ENCODE peak calls at places on chromosomes 4 and X, in four cellular contexts. J is fibroblast of mammary gland, R is GM12865, T is PC-3. C is an unnamed sample.

GRCh38 chr4:67885727-67886126 is 1.9 kb upstream of the TMPRSS11D start:
- DNase-seq in J (peak), R (no peak), T (peak), C (no peak)

GRCh38 chr4:147246096-147246495 is 234.8 kb upstream of the EDNRA start:
- DNase-seq in J (no peak), R (no peak), T (no peak), C (no peak)

GRCh38 chr4:149113804-149114430 is 671.7 kb upstream of the NR3C2 start:
- DNase-seq in J (peak), R (no peak), T (peak), C (no peak)

GRCh38 chr4:13365195-13365594 is 118.9 kb downstream of the RAB28 start:
- DNase-seq in J (no peak), R (no peak), T (no peak), C (no peak)

GRCh38 chrX:55488559-55489314 is 911 bp downstream of the USP51 start:
- DNase-seq in J (peak), R (peak), T (peak), C (peak)

GRCh38 chrX:15988661-15989603 is 134.3 kb upstream of the AP1S2 start:
- DNase-seq in J (peak), R (peak), T (peak), C (no peak)

GRCh38 chr4:169345207-169345788 is 74.5 kb upstream of the SH3RF1 start:
- DNase-seq in J (peak), R (no peak), T (peak), C (no peak)

GRCh38 chr4:106019771-106020170 is 124.5 kb downstream of the NPNT start:
- DNase-seq in J (peak), R (no peak), T (no peak), C (no peak)

GRCh38 chr4:130478406-130478805 is 1382.5 kb downstream of the C4orf33 start:
- DNase-seq in J (peak), R (no peak), T (no peak), C (no peak)

GRCh38 chrX:39576081-39576701 is 521.6 kb downstream of the BCOR start:
- DNase-seq in J (no peak), R (no peak), T (no peak), C (no peak)

GRCh38 chrX:24146283-24146865 is 3.2 kb upstream of the ZFX start:
- DNase-seq in J (no peak), R (no peak), T (peak), C (no peak)

GRCh38 chr4:105194328-105195231 is 47.9 kb downstream of the TET2 start:
- DNase-seq in J (peak), R (peak), T (peak), C (no peak)

GRCh38 chr4:174882317-174882992 is 35.7 kb upstream of the ADAM29 start:
- DNase-seq in J (no peak), R (peak), T (no peak), C (no peak)

GRCh38 chr4:1964971-1965370 is 43.8 kb downstream of the NELFA start:
- DNase-seq in J (no peak), R (no peak), T (no peak), C (no peak)

GRCh38 chrX:87409113-87409841 is 108.3 kb upstream of the KLHL4 start:
- DNase-seq in J (peak), R (no peak), T (peak), C (no peak)

GRCh38 chr4:174260099-174260498 is 23.4 kb downstream of the FBXO8 start:
- DNase-seq in J (peak), R (no peak), T (no peak), C (no peak)

GRCh38 chr4:6504900-6505496 is 32.6 kb upstream of the PPP2R2C start:
- DNase-seq in J (peak), R (no peak), T (no peak), C (no peak)

GRCh38 chr4:9691221-9692065 is 90.0 kb upstream of the DRD5 start:
- DNase-seq in J (peak), R (peak), T (peak), C (peak)

GRCh38 chrX:16931371-16931770 is 15.1 kb upstream of the REPS2 start:
- DNase-seq in J (no peak), R (no peak), T (no peak), C (no peak)

GRCh38 chrX:41314204-41314603 is 19.8 kb upstream of the DDX3X start:
- DNase-seq in J (no peak), R (peak), T (no peak), C (no peak)

GRCh38 chr4:52016985-52017384 is 3.2 kb downstream of the LRRC66 start:
- DNase-seq in J (no peak), R (no peak), T (no peak), C (no peak)

GRCh38 chr4:52014903-52015302 is 5.3 kb downstream of the LRRC66 start:
- DNase-seq in J (no peak), R (no peak), T (no peak), C (no peak)

GRCh38 chr4:52017809-52018208 is 2.4 kb downstream of the LRRC66 start:
- DNase-seq in J (no peak), R (no peak), T (no peak), C (no peak)

GRCh38 chr4:52010976-52011375 is 9.2 kb downstream of the LRRC66 start:
- DNase-seq in J (no peak), R (no peak), T (no peak), C (no peak)

GRCh38 chr4:52015366-52015765 is 4.8 kb downstream of the LRRC66 start:
- DNase-seq in J (no peak), R (no peak), T (peak), C (no peak)
- TF ChIP-seq CTCF in J (no peak), R (no peak), T (peak), C (no peak)

DNA sequence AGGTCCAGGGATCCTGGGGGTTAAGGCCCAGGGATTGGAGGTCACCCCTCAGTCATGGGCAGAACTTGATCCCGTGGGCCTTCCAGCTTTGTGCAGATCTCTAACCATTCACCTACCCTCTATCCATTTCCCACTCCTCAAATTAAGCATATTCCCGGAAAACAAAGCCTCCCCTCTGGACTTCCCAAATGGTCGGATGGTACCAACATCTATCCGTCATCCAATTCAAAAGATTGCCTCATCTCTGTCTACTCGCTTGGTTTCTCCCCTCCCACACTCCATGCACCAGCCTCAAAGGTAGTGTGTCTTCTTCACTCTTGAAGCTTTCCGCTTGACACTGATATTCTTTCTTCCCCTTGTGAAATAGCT is 473 bp upstream of the BCLAF3 start:
- DNase-seq in J (no peak), R (no peak), T (no peak), C (peak)
- TF ChIP-seq CTCF in J (no peak), R (no peak), T (peak), C (peak)

GRCh38 chr4:53709693-53710092 is 118.4 kb upstream of the LNX1 start:
- DNase-seq in J (no peak), R (no peak), T (peak), C (no peak)
- TF ChIP-seq CTCF in J (peak), R (no peak), T (peak), C (no peak)

GRCh38 chr4:100736651-100737450 is 219.0 kb upstream of the EMCN start:
- DNase-seq in J (peak), R (peak), T (peak), C (no peak)

GRCh38 chr4:100746141-100746540 is 228.3 kb upstream of the EMCN start:
- DNase-seq in J (no peak), R (no peak), T (peak), C (no peak)

GRCh38 chr4:100738388-100739165 is 220.8 kb upstream of the EMCN start:
- DNase-seq in J (peak), R (peak), T (peak), C (no peak)

GRCh38 chr4:100742045-100742444 is 224.2 kb upstream of the EMCN start:
- DNase-seq in J (peak), R (peak), T (peak), C (no peak)
- TF ChIP-seq CTCF in J (peak), R (peak), T (peak), C (peak)

GRCh38 chr4:154014401-154015105 is 225.7 kb upstream of the SFRP2 start:
- DNase-seq in J (peak), R (no peak), T (no peak), C (no peak)

GRCh38 chr4:154013576-154013975 is 224.7 kb upstream of the SFRP2 start:
- DNase-seq in J (no peak), R (no peak), T (no peak), C (no peak)

GRCh38 chr4:154024097-154024496 is 235.2 kb upstream of the SFRP2 start:
- DNase-seq in J (no peak), R (peak), T (no peak), C (peak)

GRCh38 chr4:154018659-154019058 is 229.8 kb upstream of the SFRP2 start:
- DNase-seq in J (no peak), R (peak), T (no peak), C (peak)
- TF ChIP-seq CTCF in J (peak), R (peak), T (no peak), C (peak)

DNA sequence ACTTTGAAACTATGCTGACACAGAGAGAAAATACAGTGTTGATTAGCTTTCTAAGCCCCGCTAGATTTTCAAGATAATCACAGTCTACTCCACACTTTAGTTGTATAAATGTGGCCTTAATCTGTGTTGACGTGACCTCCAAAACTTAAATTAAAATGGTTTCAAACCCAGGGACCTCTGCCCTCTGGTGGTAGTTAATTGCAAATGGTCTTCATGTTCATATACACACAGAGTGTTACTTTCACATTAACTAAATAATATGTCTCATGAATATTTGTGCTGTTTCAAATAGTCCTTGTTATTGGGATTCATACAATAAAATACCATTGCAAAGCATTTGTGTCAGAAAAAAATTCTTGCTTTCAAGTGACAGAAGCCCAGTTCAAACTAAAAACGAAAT is 64.3 kb downstream of the TASL start:
- DNase-seq in J (peak), R (peak), T (peak), C (no peak)
- TF ChIP-seq CTCF in J (peak), R (peak), T (peak), C (peak)

GRCh38 chrX:83759872-83760271 is 101.1 kb upstream of the CYLC1 start:
- DNase-seq in J (peak), R (peak), T (peak), C (no peak)
- TF ChIP-seq CTCF in J (peak), R (peak), T (peak), C (peak)

DNA sequence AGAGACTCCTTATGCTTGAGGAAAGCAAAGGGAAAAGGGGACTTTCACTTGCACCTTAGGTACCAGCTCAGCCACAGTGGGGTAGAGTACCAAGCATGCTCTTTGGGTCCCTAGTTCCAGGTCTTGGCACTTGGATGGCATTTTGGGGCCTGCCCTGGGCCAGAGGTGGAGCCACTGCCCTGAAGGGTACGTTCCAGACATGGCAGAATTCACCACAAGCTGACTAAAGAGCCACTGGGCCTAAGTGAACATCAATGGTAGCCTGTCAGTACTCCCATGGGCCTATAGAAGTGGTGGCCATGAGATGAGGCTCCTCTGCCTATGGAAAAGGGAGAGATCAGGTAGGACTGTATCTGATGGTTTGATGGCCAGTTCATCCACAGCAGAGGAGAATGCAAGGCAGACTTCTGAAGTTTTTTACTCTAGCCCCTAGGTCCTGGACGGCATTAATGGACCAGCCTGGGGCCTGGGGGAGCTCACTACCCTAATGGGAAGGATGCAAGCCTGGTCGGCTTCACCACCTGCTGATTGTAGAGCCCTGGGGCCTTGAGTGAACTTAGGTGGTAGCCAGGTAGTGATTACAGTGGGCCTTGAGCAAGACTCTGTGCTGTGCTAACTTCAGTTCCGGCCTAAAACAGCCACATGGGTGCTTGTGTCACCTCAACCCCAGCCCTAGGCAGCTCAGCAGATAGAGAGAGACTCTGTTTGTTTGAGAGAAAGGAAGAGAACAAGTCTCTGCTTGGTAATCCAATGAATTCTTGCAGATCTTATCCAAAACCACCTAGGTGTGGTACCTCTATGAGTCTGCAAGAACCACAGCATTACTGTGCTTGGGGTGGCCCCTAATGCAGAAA is 19.8 kb upstream of the HSFX4 start:
- DNase-seq in J (no peak), R (no peak), T (no peak), C (peak)
- TF ChIP-seq CTCF in J (no peak), R (no peak), T (no peak), C (no peak)

GRCh38 chr4:72991889-72992288 is 77.6 kb downstream of the COX18 start:
- DNase-seq in J (peak), R (no peak), T (peak), C (no peak)

GRCh38 chr4:72984351-72984750 is 85.2 kb downstream of the COX18 start:
- DNase-seq in J (no peak), R (no peak), T (no peak), C (peak)

GRCh38 chr4:72993876-72994275 is 75.6 kb downstream of the COX18 start:
- DNase-seq in J (no peak), R (no peak), T (no peak), C (no peak)

GRCh38 chr4:72983706-72984105 is 85.8 kb downstream of the COX18 start:
- DNase-seq in J (no peak), R (no peak), T (peak), C (no peak)

GRCh38 chr4:72987741-72988729 is 81.5 kb downstream of the COX18 start:
- DNase-seq in J (no peak), R (no peak), T (peak), C (no peak)
- TF ChIP-seq CTCF in J (no peak), R (no peak), T (peak), C (no peak)

DNA sequence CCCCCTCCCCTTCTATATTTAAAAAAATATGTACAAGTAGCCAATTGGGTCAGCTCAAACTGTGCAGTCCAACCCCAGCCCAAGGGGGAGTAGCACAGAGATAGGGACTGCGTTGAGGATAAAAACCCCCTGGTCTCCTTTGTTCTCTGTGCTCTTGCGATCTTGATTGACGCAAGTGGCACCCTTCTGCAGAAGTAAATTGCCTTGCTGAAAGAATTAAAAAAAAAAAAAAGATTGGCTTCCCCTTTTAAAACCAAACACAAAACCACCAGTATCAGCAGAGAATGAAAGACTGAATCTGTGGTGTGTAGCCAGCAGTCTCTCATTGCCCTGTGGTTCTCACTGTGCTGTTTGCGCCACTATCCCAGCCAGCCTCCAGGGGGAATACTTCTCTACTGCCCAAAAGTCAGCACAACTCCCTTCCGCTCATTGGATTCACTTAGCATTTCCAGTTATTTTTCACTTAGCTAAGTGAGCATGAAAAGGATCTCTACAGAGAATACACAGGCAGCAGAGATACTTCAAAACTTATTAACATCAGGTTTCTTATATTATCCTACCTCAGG is 29.7 kb downstream of the MANBA start:
- DNase-seq in J (no peak), R (no peak), T (no peak), C (no peak)
- TF ChIP-seq CTCF in J (peak), R (no peak), T (peak), C (no peak)